ENCODE peak calls at places on chromosome 22, in seven cellular contexts. One of them, this sample, is unnamed.

GRCh38 chr22:22070371-22070824 is 87.8 kb upstream of the TOP3B start:
- DNase-seq in K562: no peak
- DNase-seq in SK-N-SH: no peak
- DNase-seq in H1: no peak
- DNase-seq in HCT116: no peak
- DNase-seq in GM12878: no peak
- DNase-seq in HepG2: no peak
- DNase-seq in this sample: no peak

GRCh38 chr22:46373838-46374662 is 38.5 kb downstream of the TRMU start:
- DNase-seq in K562: no peak
- DNase-seq in SK-N-SH: no peak
- DNase-seq in H1: no peak
- DNase-seq in HCT116: no peak
- DNase-seq in GM12878: peak
- DNase-seq in HepG2: no peak
- DNase-seq in this sample: no peak

GRCh38 chr22:18147791-18148507 is 2.0 kb upstream of the USP18 start:
- DNase-seq in K562: no peak
- DNase-seq in SK-N-SH: no peak
- DNase-seq in H1: no peak
- DNase-seq in HCT116: no peak
- DNase-seq in GM12878: no peak
- DNase-seq in HepG2: no peak
- DNase-seq in this sample: no peak

GRCh38 chr22:27795053-27795452 is 6.5 kb downstream of the MN1 start:
- DNase-seq in K562: no peak
- DNase-seq in SK-N-SH: no peak
- DNase-seq in H1: no peak
- DNase-seq in HCT116: no peak
- DNase-seq in GM12878: no peak
- DNase-seq in HepG2: no peak
- DNase-seq in this sample: no peak

GRCh38 chr22:23264610-23265388 is 84.5 kb downstream of the BCR start:
- DNase-seq in K562: no peak
- DNase-seq in SK-N-SH: no peak
- DNase-seq in H1: no peak
- DNase-seq in HCT116: no peak
- DNase-seq in GM12878: no peak
- DNase-seq in HepG2: no peak
- DNase-seq in this sample: no peak

GRCh38 chr22:49392247-49392646 is 435.4 kb downstream of the BRD1 start:
- DNase-seq in K562: no peak
- DNase-seq in SK-N-SH: no peak
- DNase-seq in H1: no peak
- DNase-seq in HCT116: no peak
- DNase-seq in GM12878: no peak
- DNase-seq in HepG2: no peak
- DNase-seq in this sample: no peak

GRCh38 chr22:49004484-49005399 is 822.9 kb downstream of the BRD1 start:
- DNase-seq in K562: no peak
- DNase-seq in SK-N-SH: no peak
- DNase-seq in H1: peak
- DNase-seq in HCT116: no peak
- DNase-seq in GM12878: no peak
- DNase-seq in HepG2: no peak
- DNase-seq in this sample: no peak

GRCh38 chr22:50656122-50657070 is 16.2 kb upstream of the SHANK3 start:
- DNase-seq in K562: no peak
- DNase-seq in SK-N-SH: peak
- DNase-seq in H1: no peak
- DNase-seq in HCT116: no peak
- DNase-seq in GM12878: no peak
- DNase-seq in HepG2: peak
- DNase-seq in this sample: no peak

GRCh38 chr22:26891431-26891830 is 234.0 kb downstream of the MIAT start:
- DNase-seq in K562: no peak
- DNase-seq in SK-N-SH: no peak
- DNase-seq in H1: no peak
- DNase-seq in HCT116: no peak
- DNase-seq in GM12878: no peak
- DNase-seq in HepG2: no peak
- DNase-seq in this sample: no peak

GRCh38 chr22:22955866-22956535 is 68.4 kb downstream of the IGLL5 start:
- DNase-seq in K562: peak
- DNase-seq in SK-N-SH: peak
- DNase-seq in H1: peak
- DNase-seq in HCT116: peak
- DNase-seq in GM12878: no peak
- DNase-seq in HepG2: peak
- DNase-seq in this sample: peak

GRCh38 chr22:32411388-32411787 is 659 bp downstream of the RTCB start:
- DNase-seq in K562: peak
- DNase-seq in SK-N-SH: peak
- DNase-seq in H1: no peak
- DNase-seq in HCT116: no peak
- DNase-seq in GM12878: no peak
- DNase-seq in HepG2: peak
- DNase-seq in this sample: no peak

GRCh38 chr22:45317551-45318167 is 7.9 kb downstream of the FAM118A start:
- DNase-seq in K562: no peak
- DNase-seq in SK-N-SH: peak
- DNase-seq in H1: peak
- DNase-seq in HCT116: no peak
- DNase-seq in GM12878: no peak
- DNase-seq in HepG2: no peak
- DNase-seq in this sample: peak

GRCh38 chr22:35192121-35192918 is 65.0 kb upstream of the HMGXB4 start:
- DNase-seq in K562: no peak
- DNase-seq in SK-N-SH: no peak
- DNase-seq in H1: no peak
- DNase-seq in HCT116: no peak
- DNase-seq in GM12878: no peak
- DNase-seq in HepG2: no peak
- DNase-seq in this sample: no peak

GRCh38 chr22:50470491-50470890 is 4.3 kb downstream of the SBF1 start:
- DNase-seq in K562: no peak
- DNase-seq in SK-N-SH: no peak
- DNase-seq in H1: no peak
- DNase-seq in HCT116: no peak
- DNase-seq in GM12878: no peak
- DNase-seq in HepG2: no peak
- DNase-seq in this sample: peak

GRCh38 chr22:47423861-47424820 is 661.7 kb downstream of the TBC1D22A start:
- DNase-seq in K562: no peak
- DNase-seq in SK-N-SH: no peak
- DNase-seq in H1: no peak
- DNase-seq in HCT116: no peak
- DNase-seq in GM12878: no peak
- DNase-seq in HepG2: no peak
- DNase-seq in this sample: no peak

GRCh38 chr22:47067911-47068654 is 305.6 kb downstream of the TBC1D22A start:
- DNase-seq in K562: no peak
- DNase-seq in SK-N-SH: no peak
- DNase-seq in H1: no peak
- DNase-seq in HCT116: no peak
- DNase-seq in GM12878: no peak
- DNase-seq in HepG2: no peak
- DNase-seq in this sample: no peak

GRCh38 chr22:24147666-24148065 is 33.6 kb upstream of the SUSD2 start:
- DNase-seq in K562: no peak
- DNase-seq in SK-N-SH: no peak
- DNase-seq in H1: no peak
- DNase-seq in HCT116: no peak
- DNase-seq in GM12878: no peak
- DNase-seq in HepG2: no peak
- DNase-seq in this sample: no peak

GRCh38 chr22:50218153-50218995 is 17.6 kb downstream of the SELENOO start:
- DNase-seq in K562: no peak
- DNase-seq in SK-N-SH: no peak
- DNase-seq in H1: peak
- DNase-seq in HCT116: no peak
- DNase-seq in GM12878: no peak
- DNase-seq in HepG2: no peak
- DNase-seq in this sample: no peak

GRCh38 chr22:48677621-48678020 is 1150.1 kb downstream of the BRD1 start:
- DNase-seq in K562: no peak
- DNase-seq in SK-N-SH: no peak
- DNase-seq in H1: no peak
- DNase-seq in HCT116: no peak
- DNase-seq in GM12878: no peak
- DNase-seq in HepG2: no peak
- DNase-seq in this sample: no peak

GRCh38 chr22:22168190-22168940 is 76.2 kb upstream of the VPREB1 start:
- DNase-seq in K562: peak
- DNase-seq in SK-N-SH: peak
- DNase-seq in H1: no peak
- DNase-seq in HCT116: peak
- DNase-seq in GM12878: peak
- DNase-seq in HepG2: peak
- DNase-seq in this sample: no peak

GRCh38 chr22:21672107-21672629 is 6.4 kb downstream of the PPIL2 start:
- DNase-seq in K562: no peak
- DNase-seq in SK-N-SH: no peak
- DNase-seq in H1: no peak
- DNase-seq in HCT116: no peak
- DNase-seq in GM12878: no peak
- DNase-seq in HepG2: no peak
- DNase-seq in this sample: no peak

GRCh38 chr22:26196657-26197056 is 27.4 kb downstream of the SEZ6L start:
- DNase-seq in K562: no peak
- DNase-seq in SK-N-SH: no peak
- DNase-seq in H1: no peak
- DNase-seq in HCT116: no peak
- DNase-seq in GM12878: no peak
- DNase-seq in HepG2: peak
- DNase-seq in this sample: no peak

DNA sequence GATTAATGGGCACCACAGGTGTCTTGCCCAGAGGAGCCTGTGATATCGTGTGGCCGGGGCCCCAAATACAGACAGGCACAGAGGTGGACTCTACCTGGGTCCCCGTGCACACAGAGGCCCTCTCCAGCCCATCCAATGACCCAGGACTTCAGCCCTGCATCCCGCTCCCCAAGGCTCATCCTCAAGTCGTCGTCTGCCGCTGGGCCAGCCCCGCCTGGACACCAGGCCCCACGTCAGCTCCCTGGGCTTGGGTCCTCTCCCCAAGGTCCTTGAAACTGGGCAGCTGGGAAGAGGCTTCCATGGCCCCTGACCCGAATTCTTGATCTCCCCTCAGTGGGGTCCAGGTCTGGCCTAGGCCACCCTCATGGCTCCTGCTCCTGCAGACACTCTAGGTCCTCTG is 20.2 kb downstream of the SHISAL1 start:
- DNase-seq in K562: no peak
- DNase-seq in SK-N-SH: no peak
- DNase-seq in H1: no peak
- DNase-seq in HCT116: no peak
- DNase-seq in GM12878: no peak
- DNase-seq in HepG2: no peak
- DNase-seq in this sample: no peak
- TF ChIP-seq JUND in K562: no peak
- TF ChIP-seq JUND in SK-N-SH: no peak
- TF ChIP-seq JUND in H1: no peak
- TF ChIP-seq JUND in HCT116: no peak
- TF ChIP-seq JUND in GM12878: no peak
- TF ChIP-seq JUND in HepG2: no peak
- TF ChIP-seq JUND in this sample: no peak

GRCh38 chr22:36360871-36361383 is 26.8 kb downstream of the MYH9 start:
- DNase-seq in K562: no peak
- DNase-seq in SK-N-SH: no peak
- DNase-seq in H1: no peak
- DNase-seq in HCT116: no peak
- DNase-seq in GM12878: no peak
- DNase-seq in HepG2: no peak
- DNase-seq in this sample: no peak

GRCh38 chr22:36360011-36360410 is 27.8 kb downstream of the MYH9 start:
- DNase-seq in K562: no peak
- DNase-seq in SK-N-SH: no peak
- DNase-seq in H1: no peak
- DNase-seq in HCT116: no peak
- DNase-seq in GM12878: no peak
- DNase-seq in HepG2: no peak
- DNase-seq in this sample: no peak

GRCh38 chr22:36358533-36359171 is 29.1 kb downstream of the MYH9 start:
- DNase-seq in K562: no peak
- DNase-seq in SK-N-SH: no peak
- DNase-seq in H1: no peak
- DNase-seq in HCT116: no peak
- DNase-seq in GM12878: no peak
- DNase-seq in HepG2: no peak
- DNase-seq in this sample: no peak

GRCh38 chr22:36356708-36357694 is 30.8 kb downstream of the MYH9 start:
- DNase-seq in K562: no peak
- DNase-seq in SK-N-SH: no peak
- DNase-seq in H1: no peak
- DNase-seq in HCT116: no peak
- DNase-seq in GM12878: no peak
- DNase-seq in HepG2: no peak
- DNase-seq in this sample: no peak

GRCh38 chr22:36359172-36359973 is 28.4 kb downstream of the MYH9 start:
- DNase-seq in K562: no peak
- DNase-seq in SK-N-SH: no peak
- DNase-seq in H1: no peak
- DNase-seq in HCT116: no peak
- DNase-seq in GM12878: peak
- DNase-seq in HepG2: no peak
- DNase-seq in this sample: no peak
- TF ChIP-seq JUND in K562: no peak
- TF ChIP-seq JUND in SK-N-SH: no peak
- TF ChIP-seq JUND in H1: no peak
- TF ChIP-seq JUND in HCT116: no peak
- TF ChIP-seq JUND in GM12878: no peak
- TF ChIP-seq JUND in HepG2: no peak
- TF ChIP-seq JUND in this sample: no peak

DNA sequence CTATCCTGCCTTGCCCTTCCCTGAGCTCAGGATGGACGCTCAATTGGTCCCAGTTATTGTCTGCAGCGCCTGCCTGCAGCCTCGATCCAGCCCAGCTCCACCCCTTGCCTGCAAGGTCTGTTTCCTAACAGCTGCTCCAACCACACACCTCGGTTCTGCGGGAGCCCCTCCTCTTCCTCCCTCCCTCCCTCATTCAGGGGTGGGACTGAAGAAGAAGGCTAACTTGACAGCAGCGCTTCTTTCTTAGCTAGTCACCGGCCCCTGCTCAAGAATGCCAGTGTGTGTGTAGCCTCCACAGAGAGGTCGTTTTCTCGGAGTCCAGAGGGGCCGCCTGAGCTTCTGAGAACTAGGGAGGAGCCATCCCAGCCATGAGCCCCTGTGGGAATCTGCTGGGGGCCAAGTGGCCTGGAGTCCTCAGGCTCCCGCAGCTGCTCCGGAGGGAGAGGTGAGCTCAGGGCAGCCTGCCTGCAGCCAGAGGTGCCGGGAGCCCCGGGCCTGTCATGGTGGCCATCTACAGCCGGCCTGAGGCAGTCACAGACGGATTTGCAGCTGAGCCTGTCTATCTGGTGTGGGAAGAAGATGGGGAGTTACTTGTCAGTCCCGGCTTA is 36.1 kb downstream of the LIMK2 start:
- DNase-seq in K562: peak
- DNase-seq in SK-N-SH: peak
- DNase-seq in H1: peak
- DNase-seq in HCT116: no peak
- DNase-seq in GM12878: no peak
- DNase-seq in HepG2: no peak
- DNase-seq in this sample: peak
- TF ChIP-seq JUND in K562: no peak
- TF ChIP-seq JUND in SK-N-SH: no peak
- TF ChIP-seq JUND in H1: no peak
- TF ChIP-seq JUND in HCT116: no peak
- TF ChIP-seq JUND in GM12878: no peak
- TF ChIP-seq JUND in HepG2: no peak
- TF ChIP-seq JUND in this sample: no peak

GRCh38 chr22:42154731-42155543 is 24.3 kb upstream of the CYP2D6 start:
- DNase-seq in K562: no peak
- DNase-seq in SK-N-SH: no peak
- DNase-seq in H1: no peak
- DNase-seq in HCT116: no peak
- DNase-seq in GM12878: no peak
- DNase-seq in HepG2: no peak
- DNase-seq in this sample: no peak
- TF ChIP-seq JUND in K562: no peak
- TF ChIP-seq JUND in SK-N-SH: no peak
- TF ChIP-seq JUND in H1: no peak
- TF ChIP-seq JUND in HCT116: no peak
- TF ChIP-seq JUND in GM12878: no peak
- TF ChIP-seq JUND in HepG2: no peak
- TF ChIP-seq JUND in this sample: no peak